ENCODE peak calls at places on chromosomes 3 and 15, in six cellular contexts. X is tibial nerve, S is heart left ventricle, D is mammary epithelial cell, Q is adrenal gland, B is upper lobe of left lung. R is an unnamed sample.

GRCh38 chr15:89244512-89244869 is 712 bp downstream of the FANCI start:
- DNase-seq in X (no peak), S (no peak), D (no peak), Q (no peak), B (no peak), R (no peak)

GRCh38 chr3:41683666-41684350 is 278.1 kb downstream of the ULK4 start:
- DNase-seq in X (no peak), S (no peak), D (peak; percentile 63), Q (no peak), B (no peak), R (peak; percentile 61)

GRCh38 chr3:113585228-113585627 is 52.9 kb downstream of the SIDT1 start:
- DNase-seq in X (no peak), S (no peak), D (no peak), Q (no peak), B (no peak), R (no peak)

GRCh38 chr3:62559831-62560445 is 186.6 kb upstream of the FEZF2 start:
- DNase-seq in X (no peak), S (no peak), D (no peak), Q (no peak), B (no peak), R (no peak)

GRCh38 chr15:59180946-59181345 is 25.7 kb upstream of the LDHAL6B start:
- DNase-seq in X (no peak), S (no peak), D (no peak), Q (no peak), B (no peak), R (no peak)

GRCh38 chr15:34160735-34161134 is 49.2 kb downstream of the KATNBL1 start:
- DNase-seq in X (no peak), S (no peak), D (no peak), Q (no peak), B (no peak), R (no peak)

GRCh38 chr3:115165266-115165665 is 18.2 kb upstream of the ZBTB20 start:
- DNase-seq in X (no peak), S (no peak), D (no peak), Q (no peak), B (no peak), R (no peak)

GRCh38 chr3:71339049-71339448 is 244.5 kb downstream of the FOXP1 start:
- DNase-seq in X (no peak), S (no peak), D (no peak), Q (no peak), B (no peak), R (no peak)

GRCh38 chr3:151037746-151038145 is 47.7 kb upstream of the MED12L start:
- DNase-seq in X (no peak), S (peak; percentile 60), D (peak; percentile 67), Q (peak; percentile 60), B (no peak), R (peak; percentile 9)

GRCh38 chr15:22915866-22916515 is 64.2 kb downstream of the CYFIP1 start:
- DNase-seq in X (no peak), S (no peak), D (peak; percentile 28), Q (no peak), B (no peak), R (no peak)

DNA sequence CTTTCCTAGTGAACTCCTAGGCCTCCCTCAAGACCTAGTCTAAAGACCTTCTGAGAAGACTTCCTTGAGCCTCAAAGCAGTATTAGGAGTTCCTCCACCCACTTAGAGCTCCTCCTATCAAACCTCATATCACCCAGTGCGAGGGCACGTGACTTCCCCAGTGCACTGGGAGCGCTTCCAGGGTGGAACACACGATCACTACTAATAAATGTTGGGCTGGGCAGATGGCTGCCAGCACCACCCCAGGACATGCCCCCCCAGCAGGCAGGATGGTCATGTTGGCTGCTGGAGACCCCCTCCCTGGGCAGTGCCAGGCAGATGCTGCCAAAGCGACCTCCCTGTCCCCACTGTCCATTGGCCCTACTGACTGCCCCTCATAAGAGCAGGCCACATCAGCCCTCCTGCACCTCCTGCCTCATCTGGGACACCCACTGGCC is 8.5 kb upstream of the PLXND1 start:
- DNase-seq in X (peak; percentile 49), S (peak; percentile 75), D (no peak), Q (peak; percentile 80), B (peak; percentile 84), R (peak; percentile 62)
- H3K27ac ChIP-seq in X (peak overlapping the region; percentile 73), S (peak overlapping the region; percentile 63), D (no peak overlapping the region), Q (peak overlapping the region; percentile 2), B (peak overlapping the region; percentile 86), R (peak overlapping the region; percentile 56)

DNA sequence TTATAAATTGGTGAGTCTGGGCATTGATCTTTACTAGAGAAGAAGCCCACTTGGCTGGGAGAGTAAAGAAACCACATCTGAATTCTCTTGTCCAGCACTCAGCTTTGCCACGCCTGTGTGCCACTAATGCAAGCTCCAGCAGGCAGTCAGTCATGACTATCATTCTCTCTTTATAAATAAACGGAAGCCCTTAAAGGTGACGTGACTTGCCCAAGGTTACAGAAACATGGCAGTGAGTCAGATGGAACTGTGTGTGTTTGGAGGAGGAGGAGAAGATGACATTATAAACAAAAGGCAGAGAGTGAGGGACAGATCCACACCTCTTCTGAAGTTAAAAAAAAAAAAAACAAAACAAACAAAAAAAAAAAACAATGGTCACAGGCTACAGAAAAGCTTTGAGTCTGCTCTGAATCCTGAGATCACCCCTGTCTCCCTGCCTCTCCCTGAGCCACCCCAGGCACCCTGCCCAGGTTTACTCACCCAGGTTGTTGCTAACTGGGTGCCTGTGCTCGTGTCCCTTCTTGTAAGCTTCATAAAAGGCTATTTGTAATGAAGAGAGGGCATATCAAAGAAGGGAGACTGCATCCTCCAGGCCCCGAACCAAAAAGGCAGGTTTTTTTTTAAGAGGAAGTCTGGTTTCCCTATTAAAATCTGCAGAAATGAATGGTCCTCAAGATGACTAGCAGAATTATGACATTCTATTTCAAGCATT is 119.7 kb upstream of the PHLDB2 start:
- DNase-seq in X (no peak), S (peak; percentile 62), D (peak; percentile 98), Q (peak; percentile 79), B (no peak), R (no peak)
- H3K36me3 ChIP-seq in X (no peaks in the 10 kb centered on the region), S (no peaks in the 10 kb centered on the region), D (no peaks in the 10 kb centered on the region), Q (no peaks in the 10 kb centered on the region), B (no peaks in the 10 kb centered on the region), R (no peaks in the 10 kb centered on the region)

GRCh38 chr3:170357920-170358854 is 672 bp downstream of the SKIL start:
- DNase-seq in X (peak; percentile 66), S (peak; percentile 91), D (peak; percentile 46), Q (peak; percentile 93), B (peak; percentile 89), R (peak; percentile 88)
- H3K4me1 ChIP-seq in X (peaks cover 53% of the 10 kb centered on the region), S (peaks cover 29% of the 10 kb centered on the region), D (peaks cover 21% of the 10 kb centered on the region), Q (peaks cover 43% of the 10 kb centered on the region), B (peaks cover 42% of the 10 kb centered on the region), R (peaks cover 21% of the 10 kb centered on the region)

DNA sequence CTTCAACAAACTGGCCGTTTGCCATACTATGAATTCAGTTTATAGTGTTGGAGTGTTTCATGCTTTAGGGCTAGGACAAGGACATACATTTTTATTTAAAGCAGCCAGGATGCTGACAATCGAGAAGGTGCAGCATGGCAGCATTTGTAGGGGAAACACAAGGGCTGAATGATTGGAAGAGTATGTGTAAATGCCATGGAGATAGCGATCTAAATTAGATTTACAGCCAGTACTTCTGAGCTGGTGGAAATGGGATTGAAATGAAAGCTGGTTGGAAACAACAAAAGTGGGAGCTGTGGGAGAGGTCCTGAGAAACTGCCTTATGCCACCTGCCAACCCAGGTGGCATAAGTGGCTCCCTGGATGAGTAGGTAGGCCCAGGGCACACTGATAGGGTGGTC is 209.9 kb upstream of the MRPL3 start:
- DNase-seq in X (no peak), S (no peak), D (no peak), Q (no peak), B (no peak), R (no peak)
- H3K27ac ChIP-seq in X (no peak overlapping the region), S (no peak overlapping the region), D (no peak overlapping the region), Q (no peak overlapping the region), B (no peak overlapping the region), R (no peak overlapping the region)

GRCh38 chr3:12914075-12914474 is 72.7 kb upstream of the RPL32 start:
- DNase-seq in X (no peak), S (no peak), D (no peak), Q (no peak), B (no peak), R (no peak)

GRCh38 chr3:12909710-12910109 is 68.3 kb upstream of the RPL32 start:
- DNase-seq in X (no peak), S (peak; percentile 48), D (no peak), Q (no peak), B (no peak), R (no peak)

GRCh38 chr3:12908859-12909258 is 67.5 kb upstream of the RPL32 start:
- DNase-seq in X (no peak), S (peak; percentile 40), D (no peak), Q (no peak), B (no peak), R (no peak)

GRCh38 chr3:12910356-12911099 is 69.2 kb upstream of the RPL32 start:
- DNase-seq in X (no peak), S (peak; percentile 34), D (no peak), Q (no peak), B (no peak), R (no peak)

DNA sequence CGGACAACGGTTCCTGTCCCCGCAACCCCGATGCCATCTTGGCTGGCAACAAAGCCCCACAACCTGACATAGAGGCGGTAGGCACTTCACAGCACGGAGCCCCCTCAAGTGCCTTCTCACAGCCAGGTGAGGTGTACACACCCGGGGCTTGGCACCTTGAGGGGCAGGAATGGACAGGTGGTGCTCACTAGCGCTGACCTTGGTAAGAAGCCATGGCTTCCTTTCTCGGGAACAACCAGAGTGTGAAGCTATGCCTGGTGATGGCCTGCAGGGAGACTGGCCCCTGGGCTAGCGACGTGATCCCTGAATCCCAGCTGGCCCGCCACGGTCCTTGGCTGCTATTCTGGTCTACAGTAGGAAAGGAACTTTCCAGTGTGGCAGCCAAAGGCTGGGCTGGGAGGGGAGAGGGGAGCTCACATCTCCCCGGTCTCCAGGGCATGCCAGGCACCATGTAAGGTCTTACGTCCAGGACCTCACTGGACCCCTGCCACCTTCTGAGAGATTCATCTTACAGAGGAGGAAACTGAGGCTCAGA is 70.6 kb upstream of the RPL32 start:
- DNase-seq in X (no peak), S (peak; percentile 38), D (no peak), Q (no peak), B (no peak), R (no peak)
- H3K36me3 ChIP-seq in X (no peaks in the 10 kb centered on the region), S (peaks cover 99% of the 10 kb centered on the region), D (peaks cover 2% of the 10 kb centered on the region), Q (peaks cover 91% of the 10 kb centered on the region), B (peaks cover 88% of the 10 kb centered on the region), R (peaks cover 25% of the 10 kb centered on the region)

DNA sequence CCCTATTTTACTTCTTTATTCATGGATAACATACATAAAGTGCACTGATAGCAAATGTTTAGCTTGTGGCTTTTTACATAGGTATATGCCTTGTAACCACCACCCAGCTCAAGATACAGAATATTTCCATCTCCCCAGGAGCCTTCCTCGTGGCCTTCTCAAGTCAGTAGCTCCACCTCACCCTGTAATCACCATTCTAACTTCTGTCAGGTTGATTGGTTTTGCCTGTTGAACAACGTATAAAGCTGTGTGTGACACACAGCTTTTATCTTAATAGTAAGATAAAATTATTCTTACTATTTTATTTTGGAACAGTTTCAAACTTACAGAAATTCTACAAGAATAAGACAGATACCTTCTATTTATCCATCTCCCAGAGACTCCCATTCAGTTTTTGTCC is 13.3 kb downstream of the ATG7 start:
- DNase-seq in X (no peak), S (no peak), D (no peak), Q (no peak), B (no peak), R (no peak)
- H3K4me1 ChIP-seq in X (peaks cover 65% of the 10 kb centered on the region), S (peaks cover 43% of the 10 kb centered on the region), D (peaks cover 43% of the 10 kb centered on the region), Q (peaks cover 60% of the 10 kb centered on the region), B (peaks cover 49% of the 10 kb centered on the region), R (peaks cover 55% of the 10 kb centered on the region)

GRCh38 chr3:155872904-155873646 is 2.6 kb downstream of the GMPS start:
- DNase-seq in X (no peak), S (no peak), D (no peak), Q (no peak), B (no peak), R (no peak)
- H3K27ac ChIP-seq in X (peak overlapping the region; percentile 5), S (no peak overlapping the region), D (no peak overlapping the region), Q (no peak overlapping the region), B (no peak overlapping the region), R (no peak overlapping the region)

R was measured in transverse colon.